ENCODE peak calls at places on chromosomes 13 and 19, in four cellular contexts. B is left lung; W is CD8-positive, alpha-beta T cell; Q is spleen. O is an unnamed sample.

GRCh38 chr13:43776680-43777079 is 10.1 kb downstream of the ENOX1 start:
- DNase-seq in B (no peak), W (no peak), Q (no peak), O (no peak)

GRCh38 chr13:108086678-108087077 is 128.7 kb downstream of the LIG4 start:
- DNase-seq in B (no peak), W (no peak), Q (no peak), O (peak; percentile 52)

GRCh38 chr13:100650321-100650720 is 24.3 kb downstream of the TMTC4 start:
- DNase-seq in B (no peak), W (no peak), Q (no peak), O (no peak)

GRCh38 chr13:67642638-67643037 is 412.5 kb upstream of the PCDH9 start:
- DNase-seq in B (no peak), W (no peak), Q (no peak), O (no peak)

GRCh38 chr13:45446181-45446580 is 18.6 kb upstream of the COG3 start:
- DNase-seq in B (no peak), W (no peak), Q (no peak), O (peak; percentile 23)

GRCh38 chr13:98871727-98872126 is 106.1 kb downstream of the DOCK9 start:
- DNase-seq in B (no peak), W (no peak), Q (no peak), O (no peak)

GRCh38 chr13:91017669-91018053 is 329.8 kb upstream of the MIR17HG start:
- DNase-seq in B (peak; percentile 34), W (no peak), Q (no peak), O (no peak)

GRCh38 chr13:99320693-99321481 is 13.7 kb upstream of the GPR183 start:
- DNase-seq in B (no peak), W (no peak), Q (no peak), O (peak; percentile 92)

GRCh38 chr13:20403826-20404225 is 121.8 kb downstream of the CRYL1 start:
- DNase-seq in B (no peak), W (peak; percentile 17), Q (no peak), O (no peak)

GRCh38 chr13:98202026-98202425 is 25.0 kb upstream of the RNF113B start:
- DNase-seq in B (no peak), W (no peak), Q (no peak), O (no peak)

GRCh38 chr19:10432736-10433130 is 12.4 kb downstream of the PDE4A start:
- DNase-seq in B (no peak), W (no peak), Q (no peak), O (no peak)

GRCh38 chr13:68174905-68175304 is 944.8 kb upstream of the PCDH9 start:
- DNase-seq in B (no peak), W (no peak), Q (no peak), O (no peak)

GRCh38 chr13:97460004-97460756 is 26.2 kb downstream of the RAP2A start:
- DNase-seq in B (no peak), W (no peak), Q (no peak), O (no peak)

GRCh38 chr19:28881616-28882015 is 331.3 kb downstream of the UQCRFS1 start:
- DNase-seq in B (no peak), W (no peak), Q (no peak), O (no peak)

GRCh38 chr13:24065172-24065571 is 95.3 kb upstream of the SPATA13 start:
- DNase-seq in B (no peak), W (no peak), Q (no peak), O (no peak)

GRCh38 chr19:16400911-16401675 is 70.7 kb downstream of the EPS15L1 start:
- DNase-seq in B (no peak), W (no peak), Q (peak; percentile 72), O (no peak)

GRCh38 chr13:43663474-43664090 is 123.2 kb downstream of the ENOX1 start:
- DNase-seq in B (no peak), W (no peak), Q (no peak), O (peak; percentile 58)

GRCh38 chr19:5254543-5254942 is 86.1 kb downstream of the PTPRS start:
- DNase-seq in B (no peak), W (no peak), Q (no peak), O (no peak)

GRCh38 chr13:84927442-84928169 is 871.6 kb downstream of the SLITRK6 start:
- DNase-seq in B (peak; percentile 50), W (no peak), Q (no peak), O (no peak)

GRCh38 chr19:27744926-27745844 is 1467.8 kb downstream of the UQCRFS1 start:
- DNase-seq in B (no peak), W (peak; percentile 15), Q (no peak), O (no peak)

GRCh38 chr13:110265341-110265681 is 41.6 kb downstream of the COL4A1 start:
- DNase-seq in B (no peak), W (no peak), Q (no peak), O (no peak)

GRCh38 chr19:35468637-35469036 is 20.6 kb downstream of the FFAR2 start:
- DNase-seq in B (peak; percentile 80), W (peak; percentile 78), Q (peak; percentile 90), O (peak; percentile 16)

GRCh38 chr13:111262715-111263114 is 57.7 kb upstream of the TEX29 start:
- DNase-seq in B (no peak), W (no peak), Q (no peak), O (no peak)

GRCh38 chr19:36152061-36152885 is at the start of gene COX7A1:
- DNase-seq in B (peak; percentile 76), W (no peak), Q (peak; percentile 87), O (no peak)

GRCh38 chr19:12580180-12580694 is 29.0 kb upstream of the ZNF564 start:
- DNase-seq in B (no peak), W (no peak), Q (no peak), O (peak; percentile 39)

GRCh38 chr13:44312898-44313551 is 60.6 kb upstream of the SERP2 start:
- DNase-seq in B (no peak), W (no peak), Q (no peak), O (peak; percentile 68)

DNA sequence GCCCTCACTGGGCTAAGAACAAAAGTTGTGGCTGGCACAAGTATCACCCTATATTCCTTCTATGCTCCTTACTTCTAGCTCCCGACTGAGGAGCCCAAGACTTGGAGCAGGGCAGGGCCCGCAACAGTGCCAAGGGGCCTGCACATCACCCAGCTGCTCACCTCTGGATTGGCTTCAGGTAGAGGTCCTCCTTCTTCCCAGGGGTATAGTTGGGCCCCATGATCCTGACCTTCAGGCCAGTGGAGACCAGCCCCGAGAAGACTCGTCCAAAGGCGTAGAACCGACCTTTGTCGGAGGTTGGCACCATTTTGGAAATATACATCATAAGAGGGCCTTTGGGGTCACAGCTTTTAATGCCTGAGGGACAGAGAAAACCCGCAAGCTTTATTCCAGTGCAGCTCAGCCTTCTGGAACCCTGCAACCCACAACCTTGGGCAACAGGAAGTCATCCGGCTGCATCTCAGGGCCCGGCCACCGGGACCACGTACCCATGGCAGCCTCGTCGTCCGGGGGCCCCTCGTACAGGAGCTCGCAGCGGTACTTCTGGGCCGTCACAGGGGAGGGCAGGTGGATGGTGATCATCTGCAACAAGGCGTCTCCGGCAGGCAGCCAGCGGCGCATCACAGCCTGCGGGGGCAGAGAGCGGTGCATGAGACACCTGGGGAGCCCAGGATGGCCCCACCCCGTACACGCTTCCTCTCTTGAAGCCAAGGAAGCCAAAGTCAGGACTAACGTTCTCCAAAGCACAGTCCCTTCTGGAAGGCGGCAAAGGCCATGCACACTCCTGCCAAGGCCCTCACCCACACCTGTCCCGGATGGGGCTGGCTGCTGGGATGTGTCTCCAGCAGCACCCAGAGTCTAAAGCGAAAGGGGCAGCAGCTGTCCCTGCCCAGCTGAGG is 4.7 kb downstream of the EEF2 start:
- DNase-seq in B (no peak), W (no peak), Q (no peak), O (peak; percentile 3)
- H3K4me3 ChIP-seq in B (no peak overlapping the region), W (no peak overlapping the region), Q (no peak overlapping the region), O (no peak overlapping the region)

GRCh38 chr19:45123440-45123850 is 30.5 kb downstream of the PPP1R37 start:
- DNase-seq in B (no peak), W (no peak), Q (no peak), O (peak; percentile 17)

GRCh38 chr19:45125360-45125759 is 32.4 kb downstream of the PPP1R37 start:
- DNase-seq in B (no peak), W (no peak), Q (no peak), O (no peak)

GRCh38 chr19:45125975-45126493 is 33.1 kb downstream of the PPP1R37 start:
- DNase-seq in B (no peak), W (peak; percentile 79), Q (peak; percentile 83), O (peak; percentile 42)

GRCh38 chr19:45122832-45123231 is 29.9 kb downstream of the PPP1R37 start:
- DNase-seq in B (no peak), W (no peak), Q (no peak), O (no peak)

GRCh38 chr19:45124021-45124420 is 31.0 kb downstream of the PPP1R37 start:
- DNase-seq in B (no peak), W (no peak), Q (no peak), O (no peak)
- H3K4me1 ChIP-seq in B (no peaks in the 10 kb centered on the region), W (peaks cover 39% of the 10 kb centered on the region), Q (peaks cover 36% of the 10 kb centered on the region), O (peaks cover 10% of the 10 kb centered on the region)

DNA sequence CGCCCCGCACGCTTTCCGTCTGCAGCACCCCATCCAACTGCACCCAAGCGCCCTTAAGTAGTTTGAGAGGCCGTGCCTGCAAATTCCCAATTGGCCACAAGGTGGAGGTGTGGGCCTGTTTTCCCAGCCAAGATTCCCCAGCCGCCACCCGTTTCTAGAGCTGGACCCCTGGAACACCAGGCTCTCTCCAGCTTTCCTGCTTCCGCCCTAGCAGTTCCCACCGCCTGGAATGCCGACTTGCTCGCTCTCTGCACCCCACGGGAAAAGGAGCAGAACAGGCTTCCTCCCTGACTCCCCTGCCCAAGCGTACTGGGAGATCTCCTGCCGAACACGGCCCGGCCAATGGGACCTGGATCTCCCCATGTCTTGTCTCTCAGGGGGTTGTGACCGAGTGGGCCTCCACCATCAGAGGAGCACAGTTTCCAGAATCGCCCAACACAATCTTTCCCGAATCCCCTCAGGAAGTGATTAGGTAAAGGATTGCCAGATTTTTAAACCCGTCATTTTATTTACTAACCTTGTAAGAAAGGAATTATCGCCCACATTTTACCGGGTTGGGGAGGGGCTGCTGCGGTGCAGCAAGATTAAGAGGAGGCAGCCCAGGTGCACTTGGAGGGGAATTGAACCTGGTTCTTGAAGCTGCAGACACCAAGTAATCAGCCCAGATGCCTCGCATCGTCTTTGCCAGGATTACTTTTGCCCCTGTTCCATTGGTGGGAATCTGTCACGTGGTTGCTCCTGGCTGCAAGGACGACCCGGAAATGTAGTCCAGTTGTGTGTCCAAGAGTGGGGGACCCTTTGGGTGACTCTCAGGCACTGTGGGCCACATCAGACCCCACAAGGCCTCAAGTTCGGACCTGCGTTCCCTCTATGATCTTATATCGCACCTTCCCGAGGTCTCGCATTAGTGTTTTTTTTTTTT is 3.5 kb upstream of the NAPSA start:
- DNase-seq in B (peak; percentile 90), W (peak; percentile 88), Q (peak; percentile 90), O (peak; percentile 90)
- H3K4me3 ChIP-seq in B (peak overlapping the region; percentile 65), W (peak overlapping the region; percentile 52), Q (peak overlapping the region; percentile 74), O (peak overlapping the region; percentile 93)

GRCh38 chr19:38696733-38697055 is 47.6 kb downstream of the CAPN12 start:
- DNase-seq in B (no peak), W (no peak), Q (no peak), O (no peak)
- H3K4me1 ChIP-seq in B (peaks cover 18% of the 10 kb centered on the region), W (peaks cover 33% of the 10 kb centered on the region), Q (peaks cover 87% of the 10 kb centered on the region), O (peaks cover 24% of the 10 kb centered on the region)